ENCODE peak calls at places on chromosomes 11 and 22, in five cellular contexts. B, X, F, W and D are unnamed samples.
A peak's percentile ranks its signal among the peaks of the same experiment; 100 is the strongest.

GRCh38 chr11:81853791-81854190 is 879.9 kb downstream of the FAM181B start:
- DNase-seq in B (no peak), X (no peak), F (no peak), W (no peak), D (no peak)

GRCh38 chr22:19984851-19985811 is 31.5 kb downstream of the ARVCF start:
- DNase-seq in B (no peak), X (no peak), F (no peak), W (no peak), D (no peak)

GRCh38 chr11:125627236-125627910 is 2.4 kb downstream of the CHEK1 start:
- DNase-seq in B (no peak), X (no peak), F (no peak), W (no peak), D (no peak)

GRCh38 chr11:120652705-120653335 is 141.3 kb downstream of the GRIK4 start:
- DNase-seq in B (no peak), X (no peak), F (no peak), W (no peak), D (no peak)

GRCh38 chr11:109605006-109605405 is 183.0 kb downstream of the C11orf87 start:
- DNase-seq in B (no peak), X (no peak), F (no peak), W (no peak), D (peak; percentile 25)

GRCh38 chr11:116059909-116060308 is 555.7 kb upstream of the CADM1 start:
- DNase-seq in B (peak; percentile 22), X (no peak), F (no peak), W (no peak), D (peak; percentile 28)

GRCh38 chr22:32911526-32911925 is 110.0 kb downstream of the TIMP3 start:
- DNase-seq in B (peak; percentile 38), X (no peak), F (no peak), W (no peak), D (no peak)

GRCh38 chr11:61912991-61913698 is 4.2 kb downstream of the RAB3IL1 start:
- DNase-seq in B (no peak), X (no peak), F (no peak), W (peak; percentile 3), D (no peak)

GRCh38 chr22:28051787-28052356 is 132.8 kb upstream of the PITPNB start:
- DNase-seq in B (peak; percentile 73), X (no peak), F (peak; percentile 64), W (peak; percentile 30), D (peak; percentile 79)

GRCh38 chr22:20552913-20553401 is 45.5 kb downstream of the MED15 start:
- DNase-seq in B (no peak), X (no peak), F (no peak), W (peak; percentile 94), D (no peak)

GRCh38 chr11:38182126-38182907 is 1584.3 kb upstream of the RAG2 start:
- DNase-seq in B (no peak), X (no peak), F (no peak), W (no peak), D (no peak)

GRCh38 chr11:67299471-67300191 is 3.7 kb upstream of the SSH3 start:
- DNase-seq in B (no peak), X (no peak), F (no peak), W (no peak), D (no peak)

GRCh38 chr22:32589007-32589406 is 114.4 kb downstream of the FBXO7 start:
- DNase-seq in B (no peak), X (no peak), F (peak; percentile 33), W (no peak), D (no peak)

GRCh38 chr11:72228844-72229231 is 4.3 kb downstream of the INPPL1 start:
- DNase-seq in B (no peak), X (no peak), F (no peak), W (no peak), D (no peak)

GRCh38 chr11:122165972-122166371 is 50.0 kb upstream of the BLID start:
- DNase-seq in B (no peak), X (no peak), F (no peak), W (no peak), D (no peak)

GRCh38 chr11:134882141-134882540 is 470.1 kb upstream of the B3GAT1 start:
- DNase-seq in B (no peak), X (no peak), F (no peak), W (no peak), D (no peak)

GRCh38 chr22:36331912-36332622 is 55.7 kb downstream of the MYH9 start:
- DNase-seq in B (no peak), X (peak; percentile 51), F (peak; percentile 58), W (no peak), D (peak; percentile 24)

GRCh38 chr11:102485095-102485722 is 32.6 kb upstream of the TMEM123 start:
- DNase-seq in B (no peak), X (no peak), F (no peak), W (no peak), D (no peak)

GRCh38 chr22:28034760-28035401 is 115.8 kb upstream of the PITPNB start:
- DNase-seq in B (peak; percentile 65), X (no peak), F (peak; percentile 64), W (no peak), D (no peak)

GRCh38 chr11:17208257-17208999 is 642 bp upstream of the PIK3C2A start:
- DNase-seq in B (peak; percentile 90), X (peak; percentile 20), F (no peak), W (peak; percentile 34), D (peak; percentile 83)

GRCh38 chr22:39382410-39382809 is 17.2 kb upstream of the TAB1 start:
- DNase-seq in B (no peak), X (no peak), F (no peak), W (no peak), D (no peak)

GRCh38 chr11:47328449-47329390 is 23.8 kb downstream of the MYBPC3 start:
- DNase-seq in B (no peak), X (no peak), F (no peak), W (no peak), D (no peak)

GRCh38 chr11:30311189-30311588 is 11.7 kb upstream of the ARL14EP start:
- DNase-seq in B (no peak), X (no peak), F (no peak), W (no peak), D (no peak)

GRCh38 chr11:20031155-20032001 is 128.9 kb downstream of the DBX1 start:
- DNase-seq in B (no peak), X (no peak), F (no peak), W (peak; percentile 68), D (no peak)

GRCh38 chr11:35820614-35821013 is 123.2 kb upstream of the LDLRAD3 start:
- DNase-seq in B (no peak), X (no peak), F (no peak), W (no peak), D (no peak)

GRCh38 chr11:70098936-70099335 is 20.8 kb downstream of the ANO1 start:
- DNase-seq in B (no peak), X (no peak), F (no peak), W (no peak), D (no peak)

GRCh38 chr22:39650996-39651782 is 80.6 kb downstream of the CACNA1I start:
- DNase-seq in B (peak; percentile 21), X (no peak), F (no peak), W (no peak), D (no peak)

GRCh38 chr22:50473088-50473487 is 1.7 kb downstream of the SBF1 start:
- DNase-seq in B (no peak), X (peak; percentile 38), F (no peak), W (no peak), D (peak; percentile 47)

GRCh38 chr11:134229131-134229790 is 4.8 kb downstream of the VPS26B start:
- DNase-seq in B (no peak), X (no peak), F (no peak), W (no peak), D (no peak)

GRCh38 chr11:27317751-27318150 is 45.3 kb downstream of the CCDC34 start:
- DNase-seq in B (no peak), X (no peak), F (no peak), W (peak; percentile 39), D (peak; percentile 24)

GRCh38 chr11:18721576-18722292 is 4.3 kb downstream of the IGSF22 start:
- DNase-seq in B (peak; percentile 54), X (peak; percentile 26), F (no peak), W (peak; percentile 67), D (peak; percentile 51)

GRCh38 chr22:48783821-48784266 is 1043.8 kb downstream of the BRD1 start:
- DNase-seq in B (no peak), X (no peak), F (peak; percentile 2), W (no peak), D (no peak)

GRCh38 chr11:128593281-128593680 is 5.9 kb upstream of the ETS1 start:
- DNase-seq in B (no peak), X (no peak), F (no peak), W (no peak), D (peak; percentile 42)

GRCh38 chr11:73521621-73522020 is 76.3 kb downstream of the FAM168A start:
- DNase-seq in B (peak; percentile 56), X (no peak), F (no peak), W (no peak), D (no peak)

GRCh38 chr11:111846063-111846462 is 25.3 kb downstream of the ALG9 start:
- DNase-seq in B (no peak), X (no peak), F (no peak), W (no peak), D (no peak)

GRCh38 chr22:35686298-35686697 is 31.4 kb upstream of the APOL5 start:
- DNase-seq in B (peak; percentile 19), X (no peak), F (no peak), W (no peak), D (no peak)

GRCh38 chr22:33049125-33049729 is 9.0 kb downstream of the SYN3 start:
- DNase-seq in B (peak; percentile 64), X (peak; percentile 20), F (peak; percentile 61), W (peak; percentile 78), D (peak; percentile 79)

GRCh38 chr11:26974068-26974790 is 19.7 kb upstream of the FIBIN start:
- DNase-seq in B (no peak), X (no peak), F (no peak), W (no peak), D (no peak)